ENCODE peak calls at places on chromosomes 1 and 21, in six cellular contexts. R is K562, A is A549, Q is endothelial cell of umbilical vein, K is GM12878, F is HepG2. U is an unnamed sample.

GRCh38 chr1:3674100-3675094 is 22.1 kb downstream of the TP73 start:
- DNase-seq in Q (no peak), R (no peak), K (peak), F (no peak), A (no peak), U (no peak)

GRCh38 chr1:245177071-245177900 is 22.5 kb downstream of the KIF26B start:
- DNase-seq in F (no peak), A (no peak), K (no peak), R (no peak), Q (no peak), U (no peak)

GRCh38 chr1:2644591-2645101 is 11.8 kb upstream of the MMEL1 start:
- DNase-seq in F (no peak), A (no peak), Q (no peak), K (no peak), R (no peak), U (no peak)

GRCh38 chr1:157580179-157580827 is 17.6 kb downstream of the FCRL4 start:
- DNase-seq in R (peak), A (peak), K (peak), F (peak), Q (peak), U (peak)

GRCh38 chr1:112575154-112575804 is 43.7 kb downstream of the ST7L start:
- DNase-seq in Q (peak), A (peak), R (peak), F (no peak), K (no peak), U (peak)

GRCh38 chr1:72648465-72648864 is 366.1 kb upstream of the NEGR1 start:
- DNase-seq in F (no peak), K (no peak), Q (no peak), A (no peak), R (no peak), U (no peak)

GRCh38 chr21:15422761-15423160 is 307.0 kb upstream of the USP25 start:
- DNase-seq in K (no peak), Q (no peak), F (no peak), A (no peak), R (no peak), U (no peak)

GRCh38 chr21:35606136-35606535 is 454.2 kb downstream of the SETD4 start:
- DNase-seq in Q (no peak), F (no peak), A (no peak), R (no peak), K (no peak), U (peak)

GRCh38 chr1:23574265-23574754 is 15.0 kb upstream of the ID3 start:
- DNase-seq in A (no peak), R (no peak), Q (no peak), F (no peak), K (peak), U (no peak)

GRCh38 chr1:173134800-173135199 is 72.3 kb downstream of the TNFSF4 start:
- DNase-seq in Q (no peak), A (no peak), F (no peak), R (no peak), K (no peak), U (no peak)

GRCh38 chr1:80582980-80583379 is 1217.8 kb upstream of the ADGRL2 start:
- DNase-seq in K (no peak), F (no peak), A (no peak), R (no peak), Q (no peak), U (no peak)

GRCh38 chr1:180278791-180279432 is 48.8 kb downstream of the LHX4 start:
- DNase-seq in Q (peak), R (no peak), F (no peak), K (no peak), A (no peak), U (peak)

GRCh38 chr1:223747838-223748335 is 35.5 kb downstream of the CAPN2 start:
- DNase-seq in A (peak), R (no peak), K (no peak), F (no peak), Q (peak), U (peak)

GRCh38 chr1:29579821-29580425 is 343.6 kb downstream of the PTPRU start:
- DNase-seq in F (peak), R (no peak), K (no peak), Q (no peak), A (no peak), U (no peak)

GRCh38 chr1:19068639-19069276 is 112.3 kb upstream of the IFFO2 start:
- DNase-seq in A (no peak), F (no peak), R (peak), Q (no peak), K (no peak), U (no peak)

GRCh38 chr1:248618878-248619277 is 16.0 kb downstream of the OR2T11 start:
- DNase-seq in Q (peak), R (peak), A (peak), F (peak), K (no peak), U (peak)

GRCh38 chr1:168714012-168714411 is 15.0 kb downstream of the DPT start:
- DNase-seq in Q (no peak), A (no peak), R (no peak), K (no peak), F (no peak), U (no peak)

GRCh38 chr1:71753746-71754145 is 528.6 kb downstream of the NEGR1 start:
- DNase-seq in F (no peak), R (no peak), K (no peak), Q (no peak), A (no peak), U (no peak)

GRCh38 chr1:107803579-107803978 is 161.4 kb downstream of the VAV3 start:
- DNase-seq in F (no peak), A (no peak), Q (no peak), R (no peak), K (no peak), U (no peak)

GRCh38 chr1:15090373-15090772 is 63.2 kb upstream of the TMEM51 start:
- DNase-seq in Q (peak), K (no peak), R (no peak), A (no peak), F (peak), U (no peak)

GRCh38 chr1:161872506-161872905 is 106.4 kb downstream of the ATF6 start:
- DNase-seq in F (no peak), K (no peak), A (no peak), Q (peak), R (no peak), U (no peak)

GRCh38 chr21:39117571-39117970 is 65.7 kb downstream of the PSMG1 start:
- DNase-seq in F (no peak), K (no peak), Q (no peak), R (no peak), A (no peak), U (no peak)

GRCh38 chr21:44653123-44653522 is 1.3 kb downstream of the KRTAP12-4 start:
- DNase-seq in F (no peak), Q (no peak), K (no peak), A (no peak), R (peak), U (no peak)

GRCh38 chr1:55640708-55641473 is 425.7 kb upstream of the USP24 start:
- DNase-seq in A (no peak), Q (peak), K (peak), F (peak), R (peak), U (peak)

GRCh38 chr1:206021796-206022365 is 1.8 kb downstream of the CTSE start:
- DNase-seq in Q (peak), R (no peak), A (no peak), K (no peak), F (no peak), U (peak)

GRCh38 chr21:41411449-41412089 is 14.5 kb upstream of the MX1 start:
- DNase-seq in R (no peak), Q (no peak), K (peak), A (peak), F (peak), U (peak)

GRCh38 chr1:83857108-83857507 is 141.8 kb downstream of the TTLL7 start:
- DNase-seq in R (no peak), Q (peak), K (no peak), A (peak), F (no peak), U (peak)

GRCh38 chr1:19164274-19165015 is 45.6 kb downstream of the UBR4 start:
- DNase-seq in F (no peak), R (no peak), K (no peak), A (no peak), Q (no peak), U (no peak)

GRCh38 chr1:28778021-28778420 is 33.9 kb upstream of the OPRD1 start:
- DNase-seq in K (no peak), Q (no peak), R (no peak), A (no peak), F (no peak), U (no peak)

DNA sequence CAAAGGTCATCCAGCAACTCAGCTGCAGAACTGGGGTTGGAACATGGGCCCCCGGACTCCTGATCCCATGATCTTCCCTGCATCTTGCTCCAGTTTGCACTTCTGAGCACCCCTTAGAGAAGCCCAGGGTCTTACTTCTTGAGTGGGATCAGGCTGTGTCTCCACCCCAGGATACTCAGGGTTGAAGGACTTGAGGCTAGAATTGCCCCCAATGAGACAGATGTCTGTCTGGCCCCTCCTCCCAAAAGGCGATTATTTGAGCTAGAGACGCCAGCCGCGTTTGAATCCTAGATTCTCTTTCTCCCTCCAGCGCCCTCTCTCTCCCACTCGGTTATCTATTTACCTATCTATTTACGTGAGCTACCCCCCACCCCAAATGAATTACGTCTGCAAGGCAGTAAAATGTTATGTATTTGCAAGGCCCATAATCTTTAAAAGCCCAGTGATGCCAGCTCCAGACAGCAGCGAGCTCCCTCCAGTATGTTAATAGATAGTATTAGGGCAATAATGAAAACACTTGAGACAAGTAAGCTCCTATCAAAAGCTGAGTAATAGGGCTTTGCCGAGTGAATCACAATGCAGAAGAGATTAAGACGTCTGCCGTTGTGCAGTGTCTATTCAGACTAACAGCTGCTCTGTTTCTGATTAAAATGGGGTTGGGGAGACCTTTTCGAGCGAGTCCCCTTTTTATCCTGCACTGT is 46.3 kb upstream of the FOXO6 start:
- DNase-seq in F (no peak), K (no peak), Q (no peak), R (no peak), A (no peak), U (no peak)
- TF ChIP-seq MYC in F (no peak), K (no peak), Q (no peak), R (no peak), A (no peak), U (no peak)

DNA sequence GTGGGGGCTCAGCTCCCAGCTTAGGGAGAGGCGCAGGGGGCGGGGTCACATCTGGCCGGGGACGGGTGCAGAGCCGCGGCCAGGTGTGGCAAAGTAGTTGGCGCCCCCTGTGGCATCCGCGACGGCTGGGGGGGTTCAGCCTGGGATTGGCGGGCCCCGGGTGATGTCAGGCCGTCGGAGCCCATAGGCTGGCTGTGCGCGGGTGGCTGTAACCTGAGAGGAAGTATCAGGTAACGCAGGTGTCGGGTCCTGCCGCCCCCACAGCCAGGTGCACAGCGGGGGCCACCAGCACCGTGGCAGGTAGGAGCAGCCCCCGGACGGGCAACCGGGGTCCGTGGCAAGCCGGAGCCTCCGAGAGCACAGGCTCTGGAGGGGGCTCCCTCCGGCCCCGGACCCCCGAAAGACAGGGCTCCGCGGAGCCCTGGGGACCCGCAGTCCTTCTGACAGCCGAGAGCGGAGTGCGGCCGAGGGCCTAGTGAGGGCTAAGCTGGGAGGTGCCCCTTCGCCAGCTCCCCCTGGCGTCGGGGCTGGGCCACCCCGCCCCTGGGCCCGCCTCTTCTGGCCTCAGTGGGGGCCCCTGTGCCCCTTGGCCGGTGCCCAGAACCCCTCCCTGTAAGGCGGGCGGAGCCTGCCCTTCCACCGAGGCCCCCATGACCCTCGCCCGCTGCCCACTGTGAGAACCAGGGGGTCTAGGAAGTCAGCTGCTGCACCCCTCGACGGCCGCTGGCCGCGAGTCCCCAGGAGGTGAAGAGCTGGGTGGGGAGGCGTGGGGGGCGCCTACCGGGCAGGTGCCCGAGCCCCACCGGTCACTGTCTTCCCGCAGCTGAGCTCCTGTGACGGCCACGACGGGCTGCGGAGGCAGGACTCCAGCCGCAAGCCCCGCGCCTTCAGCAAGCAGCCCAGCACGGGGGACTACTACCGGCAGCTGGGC is 17.9 kb downstream of the TNFRSF25 start:
- DNase-seq in F (peak), R (no peak), Q (no peak), K (no peak), A (no peak), U (no peak)
- TF ChIP-seq POLR2A in F (no peak), R (no peak), Q (no peak), K (no peak), A (no peak), U (no peak)

GRCh38 chr1:228079601-228080263 is 2.8 kb upstream of the ARF1 start:
- DNase-seq in A (no peak), K (no peak), F (no peak), R (no peak), Q (no peak), U (no peak)

GRCh38 chr1:228081144-228081543 is 1.4 kb upstream of the ARF1 start:
- DNase-seq in F (no peak), A (no peak), K (no peak), Q (no peak), R (peak), U (no peak)

GRCh38 chr1:228082975-228083870 is 715 bp downstream of the ARF1 start:
- DNase-seq in R (peak), A (no peak), F (no peak), K (no peak), Q (peak), U (peak)

GRCh38 chr1:228082260-228082974 is at the start of gene ARF1:
- DNase-seq in R (peak), A (peak), F (peak), K (peak), Q (peak), U (peak)

DNA sequence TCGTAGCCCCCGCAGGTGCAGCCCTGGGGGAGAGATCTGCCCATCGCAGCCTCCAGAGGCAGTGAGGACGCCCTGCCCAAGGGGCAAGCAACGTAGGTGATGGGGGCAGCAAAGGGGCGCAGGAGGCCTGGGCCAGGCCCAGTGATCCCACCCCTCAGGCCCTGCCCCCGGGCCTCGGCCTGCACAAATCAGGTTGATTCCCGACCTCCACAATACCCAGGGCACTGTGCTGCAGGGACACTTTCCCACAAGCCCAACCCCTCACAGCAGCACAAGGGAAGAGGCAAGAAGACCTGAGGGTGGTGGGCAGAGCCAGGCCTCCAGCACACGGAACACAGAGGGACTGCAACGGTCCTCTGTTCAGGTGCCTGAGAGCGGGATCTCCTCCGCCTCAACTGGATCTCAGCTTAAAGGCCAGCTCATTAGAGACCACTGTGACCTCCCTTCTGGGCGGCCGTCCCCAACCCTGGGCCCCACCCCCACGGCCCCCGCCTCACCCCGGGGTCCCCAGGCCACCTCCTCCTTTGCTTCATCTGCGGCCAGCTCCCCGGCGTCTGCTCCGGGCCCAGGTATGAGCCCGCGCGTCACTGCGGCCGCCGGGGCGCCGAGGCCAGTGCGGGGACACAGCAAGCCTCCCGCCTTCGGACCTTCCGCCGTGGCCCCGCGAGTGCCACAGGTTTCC is 789 bp upstream of the ARF1 start:
- DNase-seq in K (no peak), R (peak), A (no peak), F (no peak), Q (no peak), U (peak)
- TF ChIP-seq MYC in K (no peak), R (no peak), A (no peak), F (no peak), Q (no peak), U (no peak)

GRCh38 chr1:42943166-42943565 is 15.5 kb downstream of the SLC2A1 start:
- DNase-seq in Q (no peak), A (peak), R (no peak), F (no peak), K (no peak), U (no peak)

GRCh38 chr1:42943728-42944127 is 14.9 kb downstream of the SLC2A1 start:
- DNase-seq in Q (no peak), K (no peak), R (no peak), F (no peak), A (no peak), U (no peak)

GRCh38 chr1:42940851-42941639 is 17.6 kb downstream of the SLC2A1 start:
- DNase-seq in F (peak), Q (peak), K (no peak), A (peak), R (no peak), U (no peak)

GRCh38 chr1:42942444-42942843 is 16.2 kb downstream of the SLC2A1 start:
- DNase-seq in A (no peak), F (no peak), R (no peak), K (no peak), Q (no peak), U (no peak)

GRCh38 chr1:42941640-42942330 is 16.9 kb downstream of the SLC2A1 start:
- DNase-seq in F (no peak), A (peak), K (no peak), Q (peak), R (peak), U (no peak)
- TF ChIP-seq POLR2A in F (no peak), A (no peak), K (no peak), Q (no peak), R (no peak), U (no peak)

GRCh38 chr1:116770625-116771024 is 16.4 kb downstream of the CD2 start:
- DNase-seq in F (no peak), K (no peak), R (no peak), A (no peak), Q (no peak), U (no peak)
- TF ChIP-seq MYC in F (no peak), K (no peak), R (no peak), A (no peak), Q (no peak), U (no peak)

DNA sequence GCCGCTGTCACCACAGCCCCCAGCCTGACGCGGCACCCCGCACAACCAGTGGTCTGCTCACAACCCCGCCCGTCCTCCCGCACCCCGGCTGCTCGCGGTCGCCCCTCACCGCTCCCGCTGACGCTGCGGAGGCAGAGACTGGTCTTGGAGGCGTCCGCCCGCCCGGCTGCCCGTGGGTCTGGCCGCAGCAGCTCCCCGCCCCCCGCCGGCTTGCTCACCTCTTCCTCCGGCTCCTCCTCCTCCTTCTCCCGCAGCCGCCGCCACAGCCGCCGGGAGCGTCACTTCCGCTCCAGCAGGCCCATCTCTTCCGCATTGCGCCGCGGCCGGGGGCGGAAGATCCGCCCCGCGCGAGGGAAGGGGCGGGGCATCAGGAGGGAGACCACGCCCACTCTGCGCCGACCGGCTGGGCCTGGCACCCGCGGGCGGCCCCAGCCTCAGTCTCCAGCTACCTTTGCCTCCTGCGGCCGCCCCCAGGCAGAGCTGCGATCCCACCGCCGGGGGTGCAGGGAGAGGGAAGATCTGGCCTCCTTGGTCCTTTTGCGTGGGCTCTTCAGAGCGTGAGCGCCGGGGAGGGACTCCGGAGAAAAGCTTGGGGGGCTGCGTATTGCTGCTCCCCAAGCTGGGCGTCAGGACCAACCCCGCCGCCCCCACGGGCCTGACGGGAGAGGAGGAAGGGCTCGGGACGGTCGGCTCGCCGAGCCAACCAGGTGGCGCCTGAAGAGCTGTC is at the start of gene SYNJ1:
- DNase-seq in R (peak), K (peak), Q (peak), A (peak), F (peak), U (peak)
- TF ChIP-seq POLR2A in R (peak), K (peak), Q (peak), A (peak), F (peak), U (peak)

DNA sequence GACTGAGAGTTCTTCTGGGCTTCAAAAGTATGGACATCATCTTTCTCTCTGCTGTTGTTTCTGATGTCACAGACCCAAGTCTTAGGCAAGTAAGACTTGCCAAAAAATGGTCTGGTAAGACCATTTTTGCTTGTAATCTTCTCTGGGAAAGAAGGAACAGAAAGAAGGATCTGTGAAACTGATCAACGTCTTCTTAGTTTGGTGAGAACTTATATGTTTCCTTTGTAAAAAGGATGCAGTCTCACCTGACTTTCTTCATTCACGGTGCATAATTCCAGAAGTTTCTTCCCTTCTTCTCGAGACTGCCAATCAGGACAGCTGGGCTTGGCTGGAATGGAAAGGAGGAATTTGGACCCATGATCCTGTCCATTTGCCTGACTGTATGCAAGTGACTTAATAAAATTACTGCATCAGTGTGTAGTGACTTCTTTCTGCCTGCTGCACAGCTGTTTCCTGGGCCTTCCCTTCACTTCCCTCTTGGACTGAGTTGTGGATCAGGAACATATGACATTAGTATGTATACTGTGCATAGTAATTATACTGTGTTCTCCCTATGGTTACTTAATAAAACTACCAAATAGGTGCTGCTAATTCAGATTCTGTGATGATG is 7.5 kb upstream of the DENND1B start:
- DNase-seq in F (no peak), K (no peak), R (no peak), A (no peak), Q (peak), U (no peak)
- TF ChIP-seq MYC in F (no peak), K (no peak), R (no peak), A (no peak), Q (no peak), U (no peak)